ENCODE peak calls at places on chromosomes 1 and 21, in nine cellular contexts. One of them, this sample, is unnamed.

GRCh38 chr21:40567511-40567910 is 279.4 kb downstream of the DSCAM start:
- DNase-seq in BE2C: no peak
- DNase-seq in body of pancreas: no peak
- DNase-seq in GM23248: no peak
- DNase-seq in CD8-positive, alpha-beta T cell: no peak
- DNase-seq in adrenal gland: no peak
- DNase-seq in neuronal stem cell: no peak
- DNase-seq in adipocyte: peak; percentile 50
- DNase-seq in stomach: no peak
- DNase-seq in this sample: no peak

GRCh38 chr1:18340787-18341186 is 139.9 kb upstream of the KLHDC7A start:
- DNase-seq in body of pancreas: no peak
- DNase-seq in neuronal stem cell: no peak
- DNase-seq in adipocyte: no peak
- DNase-seq in BE2C: no peak
- DNase-seq in stomach: no peak
- DNase-seq in adrenal gland: no peak
- DNase-seq in GM23248: no peak
- DNase-seq in CD8-positive, alpha-beta T cell: no peak
- DNase-seq in this sample: no peak

GRCh38 chr1:155171836-155172731 is 1.0 kb downstream of the KRTCAP2 start:
- DNase-seq in adipocyte: no peak
- DNase-seq in stomach: no peak
- DNase-seq in body of pancreas: no peak
- DNase-seq in GM23248: peak; percentile 13
- DNase-seq in neuronal stem cell: no peak
- DNase-seq in adrenal gland: no peak
- DNase-seq in CD8-positive, alpha-beta T cell: no peak
- DNase-seq in BE2C: no peak
- DNase-seq in this sample: no peak

GRCh38 chr1:248243204-248243603 is 12.0 kb downstream of the OR2M4 start:
- DNase-seq in stomach: no peak
- DNase-seq in body of pancreas: peak; percentile 28
- DNase-seq in neuronal stem cell: no peak
- DNase-seq in adipocyte: peak; percentile 44
- DNase-seq in BE2C: peak; percentile 41
- DNase-seq in GM23248: peak; percentile 61
- DNase-seq in CD8-positive, alpha-beta T cell: no peak
- DNase-seq in adrenal gland: peak; percentile 27
- DNase-seq in this sample: no peak

GRCh38 chr1:117638141-117638540 is 32.3 kb downstream of the TENT5C start:
- DNase-seq in stomach: no peak
- DNase-seq in neuronal stem cell: no peak
- DNase-seq in CD8-positive, alpha-beta T cell: no peak
- DNase-seq in adipocyte: no peak
- DNase-seq in body of pancreas: no peak
- DNase-seq in GM23248: no peak
- DNase-seq in adrenal gland: no peak
- DNase-seq in BE2C: no peak
- DNase-seq in this sample: no peak

GRCh38 chr1:46705408-46705807 is 13.5 kb downstream of the EFCAB14 start:
- DNase-seq in body of pancreas: no peak
- DNase-seq in BE2C: no peak
- DNase-seq in adipocyte: no peak
- DNase-seq in CD8-positive, alpha-beta T cell: no peak
- DNase-seq in stomach: peak; percentile 74
- DNase-seq in neuronal stem cell: no peak
- DNase-seq in GM23248: no peak
- DNase-seq in adrenal gland: no peak
- DNase-seq in this sample: no peak

GRCh38 chr1:76038306-76039004 is 36.1 kb upstream of the ST6GALNAC3 start:
- DNase-seq in stomach: no peak
- DNase-seq in BE2C: no peak
- DNase-seq in adipocyte: peak; percentile 59
- DNase-seq in neuronal stem cell: no peak
- DNase-seq in CD8-positive, alpha-beta T cell: no peak
- DNase-seq in adrenal gland: no peak
- DNase-seq in GM23248: no peak
- DNase-seq in body of pancreas: no peak
- DNase-seq in this sample: no peak

GRCh38 chr1:206911064-206911663 is 10.6 kb downstream of the FCMR start:
- DNase-seq in neuronal stem cell: no peak
- DNase-seq in GM23248: peak; percentile 81
- DNase-seq in BE2C: no peak
- DNase-seq in adipocyte: peak; percentile 89
- DNase-seq in body of pancreas: peak; percentile 67
- DNase-seq in adrenal gland: peak; percentile 68
- DNase-seq in stomach: no peak
- DNase-seq in CD8-positive, alpha-beta T cell: no peak
- DNase-seq in this sample: no peak

GRCh38 chr21:23887709-23888303 is 1719.5 kb downstream of the MRPL39 start:
- DNase-seq in body of pancreas: no peak
- DNase-seq in GM23248: no peak
- DNase-seq in neuronal stem cell: no peak
- DNase-seq in stomach: no peak
- DNase-seq in adipocyte: no peak
- DNase-seq in CD8-positive, alpha-beta T cell: peak; percentile 8
- DNase-seq in BE2C: no peak
- DNase-seq in adrenal gland: no peak
- DNase-seq in this sample: no peak

GRCh38 chr1:207938016-207938415 is 27.1 kb upstream of the CD34 start:
- DNase-seq in CD8-positive, alpha-beta T cell: no peak
- DNase-seq in body of pancreas: peak; percentile 45
- DNase-seq in neuronal stem cell: no peak
- DNase-seq in stomach: peak; percentile 56
- DNase-seq in adipocyte: peak; percentile 35
- DNase-seq in GM23248: peak; percentile 78
- DNase-seq in BE2C: no peak
- DNase-seq in adrenal gland: no peak
- DNase-seq in this sample: no peak

GRCh38 chr1:247407180-247407616 is 8.8 kb upstream of the NLRP3 start:
- DNase-seq in body of pancreas: peak; percentile 63
- DNase-seq in CD8-positive, alpha-beta T cell: peak; percentile 62
- DNase-seq in neuronal stem cell: no peak
- DNase-seq in GM23248: peak; percentile 25
- DNase-seq in stomach: peak; percentile 36
- DNase-seq in adipocyte: no peak
- DNase-seq in adrenal gland: peak; percentile 21
- DNase-seq in BE2C: peak; percentile 32
- DNase-seq in this sample: no peak

GRCh38 chr1:109931189-109931672 is 20.6 kb downstream of the CSF1 start:
- DNase-seq in stomach: peak; percentile 90
- DNase-seq in neuronal stem cell: peak; percentile 91
- DNase-seq in adipocyte: peak; percentile 48
- DNase-seq in CD8-positive, alpha-beta T cell: no peak
- DNase-seq in GM23248: peak; percentile 43
- DNase-seq in BE2C: peak; percentile 81
- DNase-seq in adrenal gland: peak; percentile 96
- DNase-seq in body of pancreas: peak; percentile 90
- DNase-seq in this sample: peak; percentile 78

GRCh38 chr1:219659682-219660081 is 46.8 kb upstream of the ZC3H11B start:
- DNase-seq in CD8-positive, alpha-beta T cell: no peak
- DNase-seq in GM23248: peak; percentile 37
- DNase-seq in adrenal gland: no peak
- DNase-seq in neuronal stem cell: no peak
- DNase-seq in body of pancreas: no peak
- DNase-seq in BE2C: no peak
- DNase-seq in stomach: no peak
- DNase-seq in adipocyte: peak; percentile 90
- DNase-seq in this sample: no peak
- H3K27me3 ChIP-seq in CD8-positive, alpha-beta T cell: no peaks in the 10 kb centered on the region
- H3K27me3 ChIP-seq in GM23248: peaks cover 5% of the 10 kb centered on the region
- H3K27me3 ChIP-seq in adrenal gland: no peaks in the 10 kb centered on the region
- H3K27me3 ChIP-seq in neuronal stem cell: no peaks in the 10 kb centered on the region
- H3K27me3 ChIP-seq in body of pancreas: no peaks in the 10 kb centered on the region
- H3K27me3 ChIP-seq in BE2C: no peaks in the 10 kb centered on the region
- H3K27me3 ChIP-seq in stomach: no peaks in the 10 kb centered on the region
- H3K27me3 ChIP-seq in adipocyte: no peaks in the 10 kb centered on the region
- H3K27me3 ChIP-seq in this sample: no peaks in the 10 kb centered on the region

GRCh38 chr1:213982814-213983588 is 4.8 kb upstream of the PROX1 start:
- DNase-seq in adrenal gland: peak; percentile 50
- DNase-seq in stomach: no peak
- DNase-seq in neuronal stem cell: peak; percentile 70
- DNase-seq in GM23248: peak; percentile 20
- DNase-seq in body of pancreas: peak; percentile 57
- DNase-seq in CD8-positive, alpha-beta T cell: no peak
- DNase-seq in adipocyte: no peak
- DNase-seq in BE2C: peak; percentile 61
- DNase-seq in this sample: no peak
- H3K27me3 ChIP-seq in adrenal gland: peaks cover 7% of the 10 kb centered on the region
- H3K27me3 ChIP-seq in stomach: peaks cover 90% of the 10 kb centered on the region
- H3K27me3 ChIP-seq in neuronal stem cell: peaks cover 89% of the 10 kb centered on the region
- H3K27me3 ChIP-seq in GM23248: peaks cover 78% of the 10 kb centered on the region
- H3K27me3 ChIP-seq in body of pancreas: no peaks in the 10 kb centered on the region
- H3K27me3 ChIP-seq in CD8-positive, alpha-beta T cell: peaks cover 40% of the 10 kb centered on the region
- H3K27me3 ChIP-seq in adipocyte: peaks cover 86% of the 10 kb centered on the region
- H3K27me3 ChIP-seq in BE2C: no peaks in the 10 kb centered on the region
- H3K27me3 ChIP-seq in this sample: peaks cover 12% of the 10 kb centered on the region

GRCh38 chr21:32958288-32958992 is 67.3 kb upstream of the OLIG2 start:
- DNase-seq in stomach: no peak
- DNase-seq in neuronal stem cell: no peak
- DNase-seq in body of pancreas: no peak
- DNase-seq in BE2C: no peak
- DNase-seq in CD8-positive, alpha-beta T cell: no peak
- DNase-seq in adrenal gland: no peak
- DNase-seq in GM23248: no peak
- DNase-seq in adipocyte: no peak
- DNase-seq in this sample: no peak
- H3K27me3 ChIP-seq in stomach: peaks cover 23% of the 10 kb centered on the region
- H3K27me3 ChIP-seq in neuronal stem cell: peaks cover 59% of the 10 kb centered on the region
- H3K27me3 ChIP-seq in body of pancreas: no peaks in the 10 kb centered on the region
- H3K27me3 ChIP-seq in BE2C: peaks cover 90% of the 10 kb centered on the region
- H3K27me3 ChIP-seq in CD8-positive, alpha-beta T cell: no peaks in the 10 kb centered on the region
- H3K27me3 ChIP-seq in adrenal gland: peaks cover 74% of the 10 kb centered on the region
- H3K27me3 ChIP-seq in GM23248: peaks cover 85% of the 10 kb centered on the region
- H3K27me3 ChIP-seq in adipocyte: peaks cover 96% of the 10 kb centered on the region
- H3K27me3 ChIP-seq in this sample: no peaks in the 10 kb centered on the region

DNA sequence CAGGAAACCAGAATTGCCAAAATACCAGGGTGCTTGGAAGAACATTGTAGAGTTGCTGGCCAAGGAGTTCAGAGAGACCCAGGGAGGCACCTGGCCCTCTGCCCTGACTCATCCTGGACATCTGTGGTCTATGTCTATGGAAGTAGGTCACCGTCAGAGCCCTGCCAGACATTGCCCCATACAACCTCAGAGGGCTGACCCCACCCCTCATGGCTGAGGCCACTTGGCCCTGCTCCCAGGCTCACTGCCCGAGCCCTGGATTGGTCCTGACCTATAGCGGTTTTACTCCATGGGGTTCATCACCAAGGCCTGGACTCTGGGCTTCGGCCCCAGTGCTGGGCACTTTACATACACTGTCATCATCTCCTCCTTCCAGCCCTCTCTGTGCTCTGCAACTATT is 233.1 kb downstream of the PTPRU start:
- DNase-seq in BE2C: peak; percentile 19
- DNase-seq in adrenal gland: peak; percentile 56
- DNase-seq in body of pancreas: peak; percentile 42
- DNase-seq in CD8-positive, alpha-beta T cell: no peak
- DNase-seq in stomach: no peak
- DNase-seq in neuronal stem cell: no peak
- DNase-seq in adipocyte: no peak
- DNase-seq in GM23248: peak; percentile 25
- DNase-seq in this sample: no peak
- H3K27me3 ChIP-seq in BE2C: no peaks in the 10 kb centered on the region
- H3K27me3 ChIP-seq in adrenal gland: no peaks in the 10 kb centered on the region
- H3K27me3 ChIP-seq in body of pancreas: no peaks in the 10 kb centered on the region
- H3K27me3 ChIP-seq in CD8-positive, alpha-beta T cell: no peaks in the 10 kb centered on the region
- H3K27me3 ChIP-seq in stomach: peaks cover 6% of the 10 kb centered on the region
- H3K27me3 ChIP-seq in neuronal stem cell: peaks cover 14% of the 10 kb centered on the region
- H3K27me3 ChIP-seq in adipocyte: peaks cover 9% of the 10 kb centered on the region
- H3K27me3 ChIP-seq in GM23248: peaks cover 15% of the 10 kb centered on the region
- H3K27me3 ChIP-seq in this sample: no peaks in the 10 kb centered on the region

DNA sequence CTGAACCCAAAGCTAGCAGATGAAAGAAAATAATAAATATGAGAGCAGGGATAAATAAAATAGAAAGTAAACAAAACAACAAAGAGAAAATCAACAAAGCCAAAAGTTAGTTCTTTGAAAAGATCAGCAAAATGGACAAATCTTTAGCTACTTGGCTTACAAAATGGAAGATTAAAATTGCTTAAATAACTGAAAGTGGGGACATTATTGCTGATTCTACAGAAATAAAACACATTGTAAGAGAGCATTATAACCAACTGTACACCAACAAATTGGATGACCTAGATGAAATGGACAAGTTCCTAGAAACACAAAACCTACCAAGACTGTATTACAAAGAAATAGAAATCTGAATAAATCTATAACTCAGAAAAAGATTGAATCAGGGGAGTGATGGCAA is 238.3 kb upstream of the C1orf87 start:
- DNase-seq in adipocyte: no peak
- DNase-seq in stomach: no peak
- DNase-seq in BE2C: no peak
- DNase-seq in GM23248: no peak
- DNase-seq in neuronal stem cell: no peak
- DNase-seq in adrenal gland: no peak
- DNase-seq in CD8-positive, alpha-beta T cell: no peak
- DNase-seq in body of pancreas: no peak
- DNase-seq in this sample: no peak
- H3K27me3 ChIP-seq in adipocyte: no peaks in the 10 kb centered on the region
- H3K27me3 ChIP-seq in stomach: no peaks in the 10 kb centered on the region
- H3K27me3 ChIP-seq in BE2C: no peaks in the 10 kb centered on the region
- H3K27me3 ChIP-seq in GM23248: peaks cover 11% of the 10 kb centered on the region
- H3K27me3 ChIP-seq in neuronal stem cell: no peaks in the 10 kb centered on the region
- H3K27me3 ChIP-seq in adrenal gland: no peaks in the 10 kb centered on the region
- H3K27me3 ChIP-seq in CD8-positive, alpha-beta T cell: no peaks in the 10 kb centered on the region
- H3K27me3 ChIP-seq in body of pancreas: no peaks in the 10 kb centered on the region
- H3K27me3 ChIP-seq in this sample: no peaks in the 10 kb centered on the region

This sample was measured in lung.